ENCODE peak calls at places on chromosome 15, in four cellular contexts. P is A549, R is AG09319, B is PC-9. T is an unnamed sample.

GRCh38 chr15:67080118-67080899 is 14.9 kb downstream of the SMAD3 start:
- DNase-seq in P (no peak), R (peak; percentile 81), B (no peak), T (no peak)

GRCh38 chr15:28094732-28095521 is 4.2 kb downstream of the OCA2 start:
- DNase-seq in P (no peak), R (no peak), B (peak; percentile 18), T (peak; percentile 1)

GRCh38 chr15:40282144-40282869 is 557 bp downstream of the ANKRD63 start:
- DNase-seq in P (peak; percentile 63), R (no peak), B (peak; percentile 54), T (peak; percentile 59)

GRCh38 chr15:44537728-44538240 is 837 bp downstream of the EIF3J start:
- DNase-seq in P (peak; percentile 25), R (no peak), B (no peak), T (no peak)

GRCh38 chr15:88650556-88650955 is 11.7 kb downstream of the ISG20 start:
- DNase-seq in P (no peak), R (no peak), B (no peak), T (no peak)

GRCh38 chr15:66685638-66686150 is 16.3 kb upstream of the SMAD6 start:
- DNase-seq in P (no peak), R (no peak), B (no peak), T (no peak)

GRCh38 chr15:82262422-82263026 is at the start of the genes EFL1 and SAXO2:
- DNase-seq in P (peak; percentile 90), R (peak; percentile 43), B (peak; percentile 87), T (peak; percentile 95)

GRCh38 chr15:98951493-98952320 is 55.9 kb downstream of the PGPEP1L start:
- DNase-seq in P (no peak), R (no peak), B (no peak), T (no peak)

GRCh38 chr15:95829062-95829461 is 501.4 kb upstream of the NR2F2 start:
- DNase-seq in P (no peak), R (no peak), B (no peak), T (no peak)

GRCh38 chr15:82098674-82099073 is 52.9 kb upstream of the MEX3B start:
- DNase-seq in P (no peak), R (no peak), B (no peak), T (no peak)

DNA sequence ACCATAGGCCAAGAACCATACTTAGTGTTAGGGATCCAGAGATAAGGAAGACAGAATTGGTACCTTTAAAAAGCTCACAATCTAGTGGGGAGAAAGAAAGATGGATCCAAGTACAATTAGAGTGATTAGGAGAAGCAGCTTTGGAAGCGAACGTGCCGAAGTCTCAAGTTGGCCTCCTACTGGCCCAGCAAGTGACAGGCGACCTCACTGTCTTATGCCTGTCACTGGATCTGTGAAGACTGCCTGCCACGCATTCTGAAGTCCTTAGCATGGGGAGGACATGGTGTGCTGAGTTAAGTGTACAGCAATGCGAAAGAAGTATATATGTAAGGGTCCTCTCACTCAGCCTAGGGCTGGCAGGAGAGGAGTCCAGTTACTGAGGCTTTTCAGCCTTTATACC is 141.0 kb downstream of the GABRB3 start:
- DNase-seq in P (no peak), R (no peak), B (no peak), T (no peak)
- TF ChIP-seq CTCF in P (no peak), R (no peak), B (no peak), T (no peak)

GRCh38 chr15:89759835-89760234 is 8.8 kb upstream of the MESP1 start:
- DNase-seq in P (no peak), R (no peak), B (no peak), T (no peak)

GRCh38 chr15:89761929-89762328 is 10.9 kb upstream of the MESP1 start:
- DNase-seq in P (no peak), R (no peak), B (no peak), T (no peak)

GRCh38 chr15:89760303-89761008 is 9.4 kb upstream of the MESP1 start:
- DNase-seq in P (peak; percentile 91), R (no peak), B (peak; percentile 85), T (peak; percentile 95)

GRCh38 chr15:89758981-89759380 is 7.9 kb upstream of the MESP1 start:
- DNase-seq in P (no peak), R (no peak), B (no peak), T (no peak)

GRCh38 chr15:89761009-89761831 is 10.2 kb upstream of the MESP1 start:
- DNase-seq in P (no peak), R (no peak), B (peak; percentile 91), T (peak; percentile 73)
- TF ChIP-seq CTCF in P (peak; percentile 9), R (no peak), B (peak; percentile 63), T (peak; percentile 21)

GRCh38 chr15:55742498-55742926 is 440 bp downstream of the PRTG start:
- DNase-seq in P (peak; percentile 41), R (no peak), B (peak; percentile 27), T (peak; percentile 45)
- TF ChIP-seq CTCF in P (no peak), R (no peak), B (no peak), T (no peak)

DNA sequence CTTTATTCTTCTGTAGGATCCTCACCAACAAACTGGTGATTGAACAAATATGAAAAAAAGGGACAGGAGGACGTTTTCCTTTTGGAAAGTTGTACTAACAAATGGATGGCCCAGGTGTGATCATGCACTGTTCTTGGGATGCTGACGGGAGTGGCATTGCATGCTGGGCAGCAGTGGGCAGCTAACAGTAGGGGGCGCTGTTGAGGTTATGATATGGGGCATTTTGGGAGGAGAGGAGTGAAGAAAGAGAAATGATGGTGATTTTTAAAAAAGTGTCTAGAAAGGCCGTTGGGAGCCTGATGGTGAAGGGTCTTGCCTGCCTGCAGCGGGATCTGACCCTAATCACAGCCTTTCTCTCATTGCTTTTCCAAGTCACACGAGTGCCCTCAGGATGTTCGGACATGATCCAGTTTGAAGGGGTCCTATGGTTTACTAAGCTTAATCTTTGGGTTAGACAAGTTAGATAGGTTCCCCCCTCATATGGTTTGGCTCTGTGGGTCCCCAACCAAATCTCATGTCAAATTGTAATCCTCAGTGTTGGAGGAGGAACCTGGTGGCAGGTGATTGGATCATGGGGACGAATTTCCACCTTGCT is 46.2 kb upstream of the PRTG start:
- DNase-seq in P (no peak), R (no peak), B (no peak), T (peak; percentile 44)
- TF ChIP-seq CTCF in P (peak; percentile 61), R (peak; percentile 47), B (peak; percentile 48), T (peak; percentile 80)

GRCh38 chr15:58056015-58056414 is 9.5 kb downstream of the ALDH1A2 start:
- DNase-seq in P (peak; percentile 13), R (no peak), B (no peak), T (no peak)
- TF ChIP-seq CTCF in P (no peak), R (no peak), B (peak; percentile 20), T (peak; percentile 33)

DNA sequence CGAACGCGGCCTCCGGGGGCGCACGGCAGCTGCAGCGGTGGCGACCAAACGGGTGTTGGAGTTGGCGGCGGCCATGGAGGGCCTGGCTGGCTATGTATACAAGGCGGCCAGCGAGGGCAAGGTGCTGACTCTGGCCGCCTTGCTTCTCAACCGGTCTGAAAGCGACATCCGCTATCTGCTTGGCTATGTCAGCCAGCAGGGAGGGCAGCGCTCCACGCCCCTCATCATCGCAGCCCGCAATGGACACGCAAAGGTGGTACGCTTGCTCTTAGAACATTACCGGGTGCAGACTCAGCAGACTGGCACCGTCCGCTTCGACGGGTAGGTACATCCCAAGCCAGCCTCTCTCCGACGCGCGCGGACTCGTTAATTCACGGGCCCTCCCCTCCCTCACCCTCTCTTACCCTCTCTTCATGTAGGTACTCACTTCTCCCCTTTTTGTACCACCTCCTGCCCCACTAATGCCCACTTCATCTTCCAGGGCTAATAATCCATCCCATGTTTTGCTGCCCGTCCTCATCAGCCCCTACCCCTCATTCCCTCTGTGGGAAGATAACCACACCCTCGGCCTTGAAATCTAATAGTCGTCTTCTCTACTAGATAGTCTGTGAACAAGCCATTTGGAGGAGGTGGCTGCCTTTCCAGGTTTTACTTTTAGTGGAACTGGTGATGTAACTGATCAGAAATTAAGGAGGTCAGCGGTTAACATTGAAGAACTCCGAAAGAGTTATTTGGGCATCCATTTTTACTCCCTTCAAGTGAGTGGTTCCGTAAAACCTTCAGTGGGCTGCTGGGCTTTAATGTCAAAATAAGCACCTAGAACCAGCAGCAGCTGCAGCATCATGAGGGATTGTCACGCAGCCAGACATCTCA is 1.0 kb downstream of the FEM1B start:
- DNase-seq in P (peak; percentile 56), R (no peak), B (peak; percentile 10), T (no peak)
- TF ChIP-seq CTCF in P (no peak), R (peak; percentile 32), B (no peak), T (peak; percentile 35)